ENCODE peak calls at places on chromosomes 11 and 22, in five cellular contexts. One of them, this sample, is unnamed.

GRCh38 chr11:7826316-7826715 is 29.6 kb upstream of the OR5P2 start:
- DNase-seq in COR-L47: no peak
- DNase-seq in stimulated activated CD4-positive, alpha-beta T cell treated with anti-CD3 and anti-CD28 coated beads, Interleukin-12 subunit alpha, Interleukin-12 subunit beta, amount 100 ng/mL, for 24 hours: no peak
- DNase-seq in NCI-H774: no peak
- DNase-seq in esophagus squamous epithelium: no peak
- DNase-seq in this sample: no peak

GRCh38 chr11:27296406-27296994 is 66.5 kb downstream of the CCDC34 start:
- DNase-seq in stimulated activated CD4-positive, alpha-beta T cell treated with anti-CD3 and anti-CD28 coated beads, Interleukin-12 subunit alpha, Interleukin-12 subunit beta, amount 100 ng/mL, for 24 hours: no peak
- DNase-seq in COR-L47: peak
- DNase-seq in NCI-H774: no peak
- DNase-seq in esophagus squamous epithelium: no peak
- DNase-seq in this sample: peak

GRCh38 chr11:115191761-115192160 is 312.5 kb downstream of the CADM1 start:
- DNase-seq in stimulated activated CD4-positive, alpha-beta T cell treated with anti-CD3 and anti-CD28 coated beads, Interleukin-12 subunit alpha, Interleukin-12 subunit beta, amount 100 ng/mL, for 24 hours: no peak
- DNase-seq in NCI-H774: no peak
- DNase-seq in esophagus squamous epithelium: no peak
- DNase-seq in COR-L47: no peak
- DNase-seq in this sample: no peak

GRCh38 chr22:28137036-28137435 is 218.0 kb upstream of the PITPNB start:
- DNase-seq in COR-L47: no peak
- DNase-seq in NCI-H774: no peak
- DNase-seq in esophagus squamous epithelium: no peak
- DNase-seq in stimulated activated CD4-positive, alpha-beta T cell treated with anti-CD3 and anti-CD28 coated beads, Interleukin-12 subunit alpha, Interleukin-12 subunit beta, amount 100 ng/mL, for 24 hours: no peak
- DNase-seq in this sample: no peak

GRCh38 chr11:57566035-57566504 is 1.4 kb downstream of the UBE2L6 start:
- DNase-seq in COR-L47: no peak
- DNase-seq in esophagus squamous epithelium: no peak
- DNase-seq in NCI-H774: no peak
- DNase-seq in stimulated activated CD4-positive, alpha-beta T cell treated with anti-CD3 and anti-CD28 coated beads, Interleukin-12 subunit alpha, Interleukin-12 subunit beta, amount 100 ng/mL, for 24 hours: no peak
- DNase-seq in this sample: no peak

GRCh38 chr11:11396290-11397042 is 43.4 kb upstream of the CSNK2A3 start:
- DNase-seq in stimulated activated CD4-positive, alpha-beta T cell treated with anti-CD3 and anti-CD28 coated beads, Interleukin-12 subunit alpha, Interleukin-12 subunit beta, amount 100 ng/mL, for 24 hours: no peak
- DNase-seq in NCI-H774: no peak
- DNase-seq in COR-L47: no peak
- DNase-seq in esophagus squamous epithelium: no peak
- DNase-seq in this sample: no peak

GRCh38 chr22:30143265-30143664 is 63.0 kb downstream of the HORMAD2 start:
- DNase-seq in esophagus squamous epithelium: no peak
- DNase-seq in COR-L47: no peak
- DNase-seq in NCI-H774: no peak
- DNase-seq in stimulated activated CD4-positive, alpha-beta T cell treated with anti-CD3 and anti-CD28 coated beads, Interleukin-12 subunit alpha, Interleukin-12 subunit beta, amount 100 ng/mL, for 24 hours: no peak
- DNase-seq in this sample: no peak

GRCh38 chr11:10019906-10020682 is 273.9 kb downstream of the SBF2 start:
- DNase-seq in esophagus squamous epithelium: no peak
- DNase-seq in NCI-H774: no peak
- DNase-seq in COR-L47: no peak
- DNase-seq in stimulated activated CD4-positive, alpha-beta T cell treated with anti-CD3 and anti-CD28 coated beads, Interleukin-12 subunit alpha, Interleukin-12 subunit beta, amount 100 ng/mL, for 24 hours: no peak
- DNase-seq in this sample: no peak

GRCh38 chr11:9927670-9928069 is 263.8 kb downstream of the SWAP70 start:
- DNase-seq in esophagus squamous epithelium: no peak
- DNase-seq in NCI-H774: no peak
- DNase-seq in stimulated activated CD4-positive, alpha-beta T cell treated with anti-CD3 and anti-CD28 coated beads, Interleukin-12 subunit alpha, Interleukin-12 subunit beta, amount 100 ng/mL, for 24 hours: no peak
- DNase-seq in COR-L47: no peak
- DNase-seq in this sample: no peak

GRCh38 chr11:80993561-80993960 is 1552.7 kb upstream of the TENM4 start:
- DNase-seq in stimulated activated CD4-positive, alpha-beta T cell treated with anti-CD3 and anti-CD28 coated beads, Interleukin-12 subunit alpha, Interleukin-12 subunit beta, amount 100 ng/mL, for 24 hours: no peak
- DNase-seq in COR-L47: no peak
- DNase-seq in NCI-H774: no peak
- DNase-seq in esophagus squamous epithelium: no peak
- DNase-seq in this sample: no peak

GRCh38 chr11:32809313-32809712 is 14.9 kb upstream of the CCDC73 start:
- DNase-seq in NCI-H774: peak
- DNase-seq in esophagus squamous epithelium: no peak
- DNase-seq in stimulated activated CD4-positive, alpha-beta T cell treated with anti-CD3 and anti-CD28 coated beads, Interleukin-12 subunit alpha, Interleukin-12 subunit beta, amount 100 ng/mL, for 24 hours: peak
- DNase-seq in COR-L47: peak
- DNase-seq in this sample: peak

GRCh38 chr11:20438637-20439036 is 51.1 kb downstream of the PRMT3 start:
- DNase-seq in esophagus squamous epithelium: no peak
- DNase-seq in stimulated activated CD4-positive, alpha-beta T cell treated with anti-CD3 and anti-CD28 coated beads, Interleukin-12 subunit alpha, Interleukin-12 subunit beta, amount 100 ng/mL, for 24 hours: no peak
- DNase-seq in NCI-H774: no peak
- DNase-seq in COR-L47: no peak
- DNase-seq in this sample: no peak

GRCh38 chr22:31750365-31751284 is 693 bp upstream of the PRR14L start:
- DNase-seq in NCI-H774: no peak
- DNase-seq in esophagus squamous epithelium: no peak
- DNase-seq in stimulated activated CD4-positive, alpha-beta T cell treated with anti-CD3 and anti-CD28 coated beads, Interleukin-12 subunit alpha, Interleukin-12 subunit beta, amount 100 ng/mL, for 24 hours: no peak
- DNase-seq in COR-L47: no peak
- DNase-seq in this sample: no peak

GRCh38 chr11:17604913-17605230 is 57.8 kb downstream of the OTOG start:
- DNase-seq in esophagus squamous epithelium: no peak
- DNase-seq in NCI-H774: no peak
- DNase-seq in stimulated activated CD4-positive, alpha-beta T cell treated with anti-CD3 and anti-CD28 coated beads, Interleukin-12 subunit alpha, Interleukin-12 subunit beta, amount 100 ng/mL, for 24 hours: no peak
- DNase-seq in COR-L47: no peak
- DNase-seq in this sample: no peak

GRCh38 chr11:36447947-36448346 is 62.1 kb downstream of the TRAF6 start:
- DNase-seq in COR-L47: peak
- DNase-seq in stimulated activated CD4-positive, alpha-beta T cell treated with anti-CD3 and anti-CD28 coated beads, Interleukin-12 subunit alpha, Interleukin-12 subunit beta, amount 100 ng/mL, for 24 hours: no peak
- DNase-seq in NCI-H774: no peak
- DNase-seq in esophagus squamous epithelium: no peak
- DNase-seq in this sample: peak

GRCh38 chr22:46881373-46882118 is 119.1 kb downstream of the TBC1D22A start:
- DNase-seq in stimulated activated CD4-positive, alpha-beta T cell treated with anti-CD3 and anti-CD28 coated beads, Interleukin-12 subunit alpha, Interleukin-12 subunit beta, amount 100 ng/mL, for 24 hours: no peak
- DNase-seq in esophagus squamous epithelium: no peak
- DNase-seq in COR-L47: no peak
- DNase-seq in NCI-H774: no peak
- DNase-seq in this sample: no peak

GRCh38 chr11:17770048-17770652 is 35.6 kb downstream of the KCNC1 start:
- DNase-seq in esophagus squamous epithelium: no peak
- DNase-seq in stimulated activated CD4-positive, alpha-beta T cell treated with anti-CD3 and anti-CD28 coated beads, Interleukin-12 subunit alpha, Interleukin-12 subunit beta, amount 100 ng/mL, for 24 hours: no peak
- DNase-seq in COR-L47: no peak
- DNase-seq in NCI-H774: peak
- DNase-seq in this sample: no peak

GRCh38 chr22:36549033-36549432 is 20.1 kb upstream of the EIF3D start:
- DNase-seq in esophagus squamous epithelium: no peak
- DNase-seq in COR-L47: no peak
- DNase-seq in stimulated activated CD4-positive, alpha-beta T cell treated with anti-CD3 and anti-CD28 coated beads, Interleukin-12 subunit alpha, Interleukin-12 subunit beta, amount 100 ng/mL, for 24 hours: no peak
- DNase-seq in NCI-H774: no peak
- DNase-seq in this sample: no peak

GRCh38 chr11:69382131-69383128 is 88.5 kb downstream of the MYEOV start:
- DNase-seq in esophagus squamous epithelium: no peak
- DNase-seq in NCI-H774: peak
- DNase-seq in stimulated activated CD4-positive, alpha-beta T cell treated with anti-CD3 and anti-CD28 coated beads, Interleukin-12 subunit alpha, Interleukin-12 subunit beta, amount 100 ng/mL, for 24 hours: no peak
- DNase-seq in COR-L47: peak
- DNase-seq in this sample: peak

GRCh38 chr22:29786026-29786425 is 18.9 kb downstream of the UQCR10 start:
- DNase-seq in stimulated activated CD4-positive, alpha-beta T cell treated with anti-CD3 and anti-CD28 coated beads, Interleukin-12 subunit alpha, Interleukin-12 subunit beta, amount 100 ng/mL, for 24 hours: no peak
- DNase-seq in esophagus squamous epithelium: no peak
- DNase-seq in NCI-H774: no peak
- DNase-seq in COR-L47: peak
- DNase-seq in this sample: no peak

GRCh38 chr11:128814856-128815705 is 52.0 kb downstream of the KCNJ1 start:
- DNase-seq in stimulated activated CD4-positive, alpha-beta T cell treated with anti-CD3 and anti-CD28 coated beads, Interleukin-12 subunit alpha, Interleukin-12 subunit beta, amount 100 ng/mL, for 24 hours: no peak
- DNase-seq in esophagus squamous epithelium: no peak
- DNase-seq in COR-L47: no peak
- DNase-seq in NCI-H774: no peak
- DNase-seq in this sample: no peak

GRCh38 chr11:130272336-130272735 is 42.4 kb downstream of the ZBTB44 start:
- DNase-seq in NCI-H774: no peak
- DNase-seq in esophagus squamous epithelium: no peak
- DNase-seq in stimulated activated CD4-positive, alpha-beta T cell treated with anti-CD3 and anti-CD28 coated beads, Interleukin-12 subunit alpha, Interleukin-12 subunit beta, amount 100 ng/mL, for 24 hours: no peak
- DNase-seq in COR-L47: no peak
- DNase-seq in this sample: no peak

GRCh38 chr11:62388999-62389398 is 29.8 kb upstream of the SCGB1A1 start:
- DNase-seq in esophagus squamous epithelium: no peak
- DNase-seq in NCI-H774: no peak
- DNase-seq in stimulated activated CD4-positive, alpha-beta T cell treated with anti-CD3 and anti-CD28 coated beads, Interleukin-12 subunit alpha, Interleukin-12 subunit beta, amount 100 ng/mL, for 24 hours: no peak
- DNase-seq in COR-L47: no peak
- DNase-seq in this sample: no peak

GRCh38 chr22:26586556-26587325 is 3.2 kb downstream of the TPST2 start:
- DNase-seq in NCI-H774: no peak
- DNase-seq in COR-L47: no peak
- DNase-seq in esophagus squamous epithelium: no peak
- DNase-seq in stimulated activated CD4-positive, alpha-beta T cell treated with anti-CD3 and anti-CD28 coated beads, Interleukin-12 subunit alpha, Interleukin-12 subunit beta, amount 100 ng/mL, for 24 hours: no peak
- DNase-seq in this sample: no peak

GRCh38 chr11:109960831-109961230 is 132.4 kb upstream of the ZC3H12C start:
- DNase-seq in esophagus squamous epithelium: no peak
- DNase-seq in stimulated activated CD4-positive, alpha-beta T cell treated with anti-CD3 and anti-CD28 coated beads, Interleukin-12 subunit alpha, Interleukin-12 subunit beta, amount 100 ng/mL, for 24 hours: no peak
- DNase-seq in COR-L47: no peak
- DNase-seq in NCI-H774: no peak
- DNase-seq in this sample: no peak

GRCh38 chr11:110728476-110728875 is 16.2 kb upstream of the ARHGAP20 start:
- DNase-seq in esophagus squamous epithelium: no peak
- DNase-seq in stimulated activated CD4-positive, alpha-beta T cell treated with anti-CD3 and anti-CD28 coated beads, Interleukin-12 subunit alpha, Interleukin-12 subunit beta, amount 100 ng/mL, for 24 hours: no peak
- DNase-seq in NCI-H774: no peak
- DNase-seq in COR-L47: no peak
- DNase-seq in this sample: no peak

GRCh38 chr22:32466496-32466895 is 2.2 kb upstream of the BPIFC start:
- DNase-seq in stimulated activated CD4-positive, alpha-beta T cell treated with anti-CD3 and anti-CD28 coated beads, Interleukin-12 subunit alpha, Interleukin-12 subunit beta, amount 100 ng/mL, for 24 hours: no peak
- DNase-seq in NCI-H774: no peak
- DNase-seq in esophagus squamous epithelium: no peak
- DNase-seq in COR-L47: no peak
- DNase-seq in this sample: no peak

GRCh38 chr11:73366265-73366610 is 10.0 kb upstream of the RELT start:
- DNase-seq in NCI-H774: no peak
- DNase-seq in COR-L47: no peak
- DNase-seq in stimulated activated CD4-positive, alpha-beta T cell treated with anti-CD3 and anti-CD28 coated beads, Interleukin-12 subunit alpha, Interleukin-12 subunit beta, amount 100 ng/mL, for 24 hours: no peak
- DNase-seq in esophagus squamous epithelium: no peak
- DNase-seq in this sample: no peak

GRCh38 chr11:72075109-72075508 is 5.2 kb downstream of the NUMA1 start:
- DNase-seq in stimulated activated CD4-positive, alpha-beta T cell treated with anti-CD3 and anti-CD28 coated beads, Interleukin-12 subunit alpha, Interleukin-12 subunit beta, amount 100 ng/mL, for 24 hours: no peak
- DNase-seq in NCI-H774: no peak
- DNase-seq in esophagus squamous epithelium: no peak
- DNase-seq in COR-L47: no peak
- DNase-seq in this sample: no peak

GRCh38 chr11:95625164-95626017 is 164.2 kb downstream of the FAM76B start:
- DNase-seq in NCI-H774: no peak
- DNase-seq in stimulated activated CD4-positive, alpha-beta T cell treated with anti-CD3 and anti-CD28 coated beads, Interleukin-12 subunit alpha, Interleukin-12 subunit beta, amount 100 ng/mL, for 24 hours: no peak
- DNase-seq in COR-L47: no peak
- DNase-seq in esophagus squamous epithelium: no peak
- DNase-seq in this sample: no peak

GRCh38 chr11:112339566-112339965 is 78.9 kb upstream of the PLET1 start:
- DNase-seq in COR-L47: no peak
- DNase-seq in stimulated activated CD4-positive, alpha-beta T cell treated with anti-CD3 and anti-CD28 coated beads, Interleukin-12 subunit alpha, Interleukin-12 subunit beta, amount 100 ng/mL, for 24 hours: no peak
- DNase-seq in NCI-H774: no peak
- DNase-seq in esophagus squamous epithelium: no peak
- DNase-seq in this sample: no peak

GRCh38 chr11:119453881-119454280 is 30.9 kb upstream of the THY1 start:
- DNase-seq in COR-L47: no peak
- DNase-seq in esophagus squamous epithelium: no peak
- DNase-seq in stimulated activated CD4-positive, alpha-beta T cell treated with anti-CD3 and anti-CD28 coated beads, Interleukin-12 subunit alpha, Interleukin-12 subunit beta, amount 100 ng/mL, for 24 hours: no peak
- DNase-seq in NCI-H774: no peak
- DNase-seq in this sample: no peak

GRCh38 chr11:12075291-12075690 is 35.1 kb upstream of the MICAL2 start:
- DNase-seq in stimulated activated CD4-positive, alpha-beta T cell treated with anti-CD3 and anti-CD28 coated beads, Interleukin-12 subunit alpha, Interleukin-12 subunit beta, amount 100 ng/mL, for 24 hours: no peak
- DNase-seq in esophagus squamous epithelium: no peak
- DNase-seq in NCI-H774: no peak
- DNase-seq in COR-L47: no peak
- DNase-seq in this sample: no peak

GRCh38 chr22:42799462-42800405 is 57.3 kb downstream of the ARFGAP3 start:
- DNase-seq in stimulated activated CD4-positive, alpha-beta T cell treated with anti-CD3 and anti-CD28 coated beads, Interleukin-12 subunit alpha, Interleukin-12 subunit beta, amount 100 ng/mL, for 24 hours: no peak
- DNase-seq in NCI-H774: no peak
- DNase-seq in COR-L47: no peak
- DNase-seq in esophagus squamous epithelium: no peak
- DNase-seq in this sample: peak

GRCh38 chr11:40274017-40274416 is 1185.4 kb downstream of the LRRC4C start:
- DNase-seq in COR-L47: no peak
- DNase-seq in NCI-H774: no peak
- DNase-seq in esophagus squamous epithelium: no peak
- DNase-seq in stimulated activated CD4-positive, alpha-beta T cell treated with anti-CD3 and anti-CD28 coated beads, Interleukin-12 subunit alpha, Interleukin-12 subunit beta, amount 100 ng/mL, for 24 hours: no peak
- DNase-seq in this sample: no peak

GRCh38 chr11:61609970-61610347 is 29.1 kb upstream of the SYT7 start:
- DNase-seq in NCI-H774: peak
- DNase-seq in COR-L47: no peak
- DNase-seq in stimulated activated CD4-positive, alpha-beta T cell treated with anti-CD3 and anti-CD28 coated beads, Interleukin-12 subunit alpha, Interleukin-12 subunit beta, amount 100 ng/mL, for 24 hours: no peak
- DNase-seq in esophagus squamous epithelium: no peak
- DNase-seq in this sample: peak

GRCh38 chr11:78313181-78313788 is 104.3 kb downstream of the GAB2 start:
- DNase-seq in COR-L47: peak
- DNase-seq in NCI-H774: peak
- DNase-seq in stimulated activated CD4-positive, alpha-beta T cell treated with anti-CD3 and anti-CD28 coated beads, Interleukin-12 subunit alpha, Interleukin-12 subunit beta, amount 100 ng/mL, for 24 hours: no peak
- DNase-seq in esophagus squamous epithelium: no peak
- DNase-seq in this sample: no peak

GRCh38 chr11:67409261-67409666 is 5.4 kb downstream of the TBC1D10C start:
- DNase-seq in NCI-H774: no peak
- DNase-seq in stimulated activated CD4-positive, alpha-beta T cell treated with anti-CD3 and anti-CD28 coated beads, Interleukin-12 subunit alpha, Interleukin-12 subunit beta, amount 100 ng/mL, for 24 hours: no peak
- DNase-seq in esophagus squamous epithelium: no peak
- DNase-seq in COR-L47: no peak
- DNase-seq in this sample: no peak

This sample was measured in NCI-H2171 treated with DMSO at 0.1 percent for 48 hours.